ENCODE peak calls at places on chromosomes 1 and 21, in six cellular contexts. S is endothelial cell of umbilical vein, P is GM12892, Y is uterus, B is right lobe of liver, X is transverse colon. D is an unnamed sample.

GRCh38 chr1:28392027-28392652 is 22.6 kb downstream of the PHACTR4 start:
- DNase-seq in S (no peak), P (no peak), Y (no peak), B (no peak), X (no peak), D (peak)

GRCh38 chr1:13725714-13726175 is 25.8 kb downstream of the PRDM2 start:
- DNase-seq in S (peak), P (no peak), Y (no peak), B (no peak), X (peak), D (peak)

GRCh38 chr1:172903581-172904220 is 147.0 kb downstream of the TNFSF18 start:
- DNase-seq in S (peak), P (no peak), Y (no peak), B (no peak), X (no peak), D (no peak)

GRCh38 chr1:190416239-190416638 is 61.4 kb downstream of the BRINP3 start:
- DNase-seq in S (no peak), P (no peak), Y (no peak), B (no peak), X (no peak), D (no peak)

GRCh38 chr1:50974618-50974935 is 4.5 kb downstream of the CDKN2C start:
- DNase-seq in S (no peak), P (no peak), Y (no peak), B (no peak), X (no peak), D (no peak)

GRCh38 chr1:190116921-190117320 is 360.7 kb downstream of the BRINP3 start:
- DNase-seq in S (no peak), P (no peak), Y (no peak), B (no peak), X (no peak), D (no peak)

GRCh38 chr1:5661196-5662130 is 330.8 kb downstream of the NPHP4 start:
- DNase-seq in S (no peak), P (no peak), Y (no peak), B (peak), X (no peak), D (no peak)

GRCh38 chr1:9281907-9282306 is 10.8 kb upstream of the SPSB1 start:
- DNase-seq in S (no peak), P (no peak), Y (no peak), B (no peak), X (no peak), D (no peak)

GRCh38 chr1:118947790-118948189 is 40.4 kb downstream of the TBX15 start:
- DNase-seq in S (no peak), P (no peak), Y (no peak), B (no peak), X (no peak), D (no peak)

GRCh38 chr1:54488065-54488750 is 59.8 kb upstream of the ACOT11 start:
- DNase-seq in S (peak), P (peak), Y (peak), B (peak), X (peak), D (peak)
- TF ChIP-seq POLR2A in S (peak), P (no peak), Y (peak), B (no peak), X (peak), D (peak)

GRCh38 chr1:158019177-158019868 is 25.9 kb downstream of the KIRREL1 start:
- DNase-seq in S (peak), P (no peak), Y (peak), B (no peak), X (peak), D (no peak)
- TF ChIP-seq POLR2A in S (peak), P (no peak), Y (peak), B (no peak), X (no peak), D (no peak)

GRCh38 chr1:43358121-43358745 is 548 bp upstream of the CDC20 start:
- DNase-seq in S (peak), P (peak), Y (no peak), B (no peak), X (peak), D (peak)
- TF ChIP-seq POLR2A in S (peak), P (peak), Y (peak), B (no peak), X (peak), D (no peak)

GRCh38 chr1:207868769-207869721 is 41.9 kb downstream of the CD34 start:
- DNase-seq in S (peak), P (peak), Y (peak), B (peak), X (peak), D (peak)
- TF ChIP-seq POLR2A in S (peak), P (peak), Y (peak), B (peak), X (no peak), D (no peak)

DNA sequence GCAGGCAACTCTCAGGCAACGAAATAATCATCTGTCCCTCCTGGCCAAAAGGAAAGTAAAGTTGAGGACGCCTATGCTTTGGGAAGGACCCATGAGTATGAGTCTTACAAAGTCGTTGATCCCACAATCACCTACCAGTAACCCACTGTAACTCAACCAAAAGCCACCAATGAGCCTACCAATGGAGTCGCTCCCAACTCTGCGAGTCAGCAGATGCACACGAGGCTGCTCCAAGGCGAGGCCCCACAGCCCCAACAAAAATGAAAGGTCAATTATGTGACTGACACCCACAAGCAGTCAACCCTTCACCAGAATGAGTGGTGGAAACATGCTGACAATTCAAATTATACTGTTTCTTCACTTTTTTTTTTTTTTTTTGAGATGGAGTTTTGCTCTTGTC is 12.0 kb downstream of the SETD4 start:
- DNase-seq in S (no peak), P (no peak), Y (no peak), B (no peak), X (no peak), D (no peak)
- TF ChIP-seq POLR2A in S (no peak), P (no peak), Y (no peak), B (no peak), X (no peak), D (no peak)

DNA sequence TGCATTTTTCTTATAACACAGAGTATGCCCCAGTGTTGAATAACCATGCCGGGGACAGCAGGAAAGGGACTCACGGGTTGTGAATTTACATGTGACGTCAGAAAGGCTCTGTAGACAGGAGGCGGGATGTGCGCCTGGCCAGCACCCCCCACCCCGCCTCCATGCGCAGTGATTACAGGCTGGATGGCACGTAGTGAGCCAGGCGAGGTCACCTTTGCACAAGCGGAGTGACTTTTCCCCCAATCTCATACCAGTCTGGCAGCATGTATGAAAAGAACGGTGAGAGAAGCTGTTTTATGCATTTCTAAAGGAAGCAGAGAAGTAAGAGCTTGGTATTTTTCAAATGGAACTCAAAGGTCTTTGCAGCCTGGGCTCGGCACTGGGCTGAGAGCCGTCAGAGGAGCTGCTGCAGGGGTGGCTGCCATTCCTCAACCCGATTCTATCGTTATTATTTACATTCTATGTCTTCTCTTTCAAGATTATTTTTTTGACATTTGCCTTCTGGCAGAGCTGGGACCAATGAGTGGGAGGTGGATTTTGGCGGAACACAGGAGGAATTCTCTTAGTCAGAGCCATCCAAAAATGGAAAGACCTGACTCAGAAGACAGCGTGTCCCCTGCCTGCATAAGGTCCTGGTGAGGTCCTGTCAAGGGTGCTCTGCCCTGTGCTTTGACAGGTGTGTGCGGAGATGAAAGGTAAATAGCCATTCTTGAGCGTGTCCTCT is 115.6 kb upstream of the SLC45A1 start:
- DNase-seq in S (peak), P (no peak), Y (peak), B (peak), X (peak), D (no peak)
- TF ChIP-seq POLR2A in S (no peak), P (no peak), Y (no peak), B (peak), X (no peak), D (no peak)

GRCh38 chr1:155043793-155044192 is 7.3 kb upstream of the ADAM15 start:
- DNase-seq in S (no peak), P (no peak), Y (no peak), B (no peak), X (peak), D (no peak)
- TF ChIP-seq POLR2A in S (no peak), P (no peak), Y (no peak), B (no peak), X (no peak), D (no peak)

GRCh38 chr1:234604726-234605492 is 5.1 kb downstream of the IRF2BP2 start:
- DNase-seq in S (peak), P (no peak), Y (no peak), B (no peak), X (no peak), D (peak)
- TF ChIP-seq POLR2A in S (no peak), P (peak), Y (no peak), B (peak), X (peak), D (peak)

D was measured in erythroblast.